ENCODE peak calls at places on chromosomes 4 and X, in nine cellular contexts. Z is lung; C is spleen; Q is heart right ventricle; N is upper lobe of right lung; I is aorta; F is effector memory CD4-positive, alpha-beta T cell; J is heart left ventricle; O is GM23338. P is an unnamed sample.

GRCh38 chr4:44583393-44583792 is 68.0 kb downstream of the YIPF7 start:
- DNase-seq in N (no peak), Q (no peak), J (no peak), C (no peak), Z (no peak), I (no peak), F (no peak), O (peak; percentile 62), P (no peak)

GRCh38 chrX:3262906-3263305 is 83.5 kb downstream of the MXRA5 start:
- DNase-seq in Q (no peak), O (no peak), F (no peak), Z (no peak), J (no peak), I (no peak), C (no peak), N (no peak), P (no peak)

GRCh38 chr4:98794565-98795205 is 134.2 kb downstream of the EIF4E start:
- DNase-seq in C (no peak), Q (no peak), N (no peak), J (no peak), I (no peak), Z (no peak), O (peak; percentile 28), F (no peak), P (no peak)

GRCh38 chrX:46953137-46953527 is 40.9 kb downstream of the JADE3 start:
- DNase-seq in F (no peak), Z (no peak), O (no peak), J (no peak), I (no peak), Q (no peak), C (no peak), N (no peak), P (no peak)

GRCh38 chr4:154506253-154506652 is 14.7 kb upstream of the DCHS2 start:
- DNase-seq in F (no peak), Z (no peak), C (no peak), O (peak; percentile 73), J (no peak), I (no peak), N (no peak), Q (no peak), P (no peak)

GRCh38 chr4:159047478-159048165 is 55.3 kb upstream of the RAPGEF2 start:
- DNase-seq in J (no peak), Z (no peak), O (no peak), I (no peak), N (no peak), Q (no peak), C (no peak), F (no peak), P (no peak)

GRCh38 chr4:170047774-170048354 is 21.7 kb upstream of the MFAP3L start:
- DNase-seq in J (no peak), F (no peak), N (no peak), Z (peak; percentile 51), C (no peak), I (no peak), Q (peak; percentile 52), O (peak; percentile 79), P (no peak)

GRCh38 chr4:123826896-123827295 is 430.3 kb downstream of the SPRY1 start:
- DNase-seq in Z (no peak), N (no peak), C (no peak), I (no peak), Q (peak; percentile 72), F (no peak), O (no peak), J (peak; percentile 71), P (peak; percentile 35)

GRCh38 chr4:89031272-89031671 is 25.7 kb downstream of the FAM13A start:
- DNase-seq in Q (no peak), I (no peak), J (no peak), C (no peak), O (no peak), Z (no peak), F (no peak), N (no peak), P (no peak)

GRCh38 chrX:153922932-153923857 is 2.9 kb downstream of the ARHGAP4 start:
- DNase-seq in N (peak; percentile 85), I (peak; percentile 93), Q (peak; percentile 78), O (peak; percentile 32), Z (peak; percentile 75), C (peak; percentile 86), J (peak; percentile 84), F (no peak), P (peak; percentile 83)

GRCh38 chr4:186762865-186763264 is 39.2 kb upstream of the FAT1 start:
- DNase-seq in C (no peak), Q (no peak), Z (no peak), O (no peak), I (no peak), N (no peak), F (no peak), J (no peak), P (no peak)

GRCh38 chrX:69065451-69065850 is 99.8 kb downstream of the PJA1 start:
- DNase-seq in Z (no peak), F (no peak), O (no peak), C (peak; percentile 42), I (peak; percentile 39), N (no peak), Q (no peak), J (no peak), P (no peak)

GRCh38 chrX:137031039-137031438 is 2.8 kb downstream of the GPR101 start:
- DNase-seq in C (no peak), Q (no peak), Z (no peak), O (no peak), N (no peak), F (no peak), I (no peak), J (no peak), P (no peak)

GRCh38 chr4:39480251-39480650 is 21.4 kb downstream of the LIAS start:
- DNase-seq in O (no peak), C (no peak), J (no peak), I (no peak), Z (no peak), N (no peak), Q (no peak), F (no peak), P (no peak)

DNA sequence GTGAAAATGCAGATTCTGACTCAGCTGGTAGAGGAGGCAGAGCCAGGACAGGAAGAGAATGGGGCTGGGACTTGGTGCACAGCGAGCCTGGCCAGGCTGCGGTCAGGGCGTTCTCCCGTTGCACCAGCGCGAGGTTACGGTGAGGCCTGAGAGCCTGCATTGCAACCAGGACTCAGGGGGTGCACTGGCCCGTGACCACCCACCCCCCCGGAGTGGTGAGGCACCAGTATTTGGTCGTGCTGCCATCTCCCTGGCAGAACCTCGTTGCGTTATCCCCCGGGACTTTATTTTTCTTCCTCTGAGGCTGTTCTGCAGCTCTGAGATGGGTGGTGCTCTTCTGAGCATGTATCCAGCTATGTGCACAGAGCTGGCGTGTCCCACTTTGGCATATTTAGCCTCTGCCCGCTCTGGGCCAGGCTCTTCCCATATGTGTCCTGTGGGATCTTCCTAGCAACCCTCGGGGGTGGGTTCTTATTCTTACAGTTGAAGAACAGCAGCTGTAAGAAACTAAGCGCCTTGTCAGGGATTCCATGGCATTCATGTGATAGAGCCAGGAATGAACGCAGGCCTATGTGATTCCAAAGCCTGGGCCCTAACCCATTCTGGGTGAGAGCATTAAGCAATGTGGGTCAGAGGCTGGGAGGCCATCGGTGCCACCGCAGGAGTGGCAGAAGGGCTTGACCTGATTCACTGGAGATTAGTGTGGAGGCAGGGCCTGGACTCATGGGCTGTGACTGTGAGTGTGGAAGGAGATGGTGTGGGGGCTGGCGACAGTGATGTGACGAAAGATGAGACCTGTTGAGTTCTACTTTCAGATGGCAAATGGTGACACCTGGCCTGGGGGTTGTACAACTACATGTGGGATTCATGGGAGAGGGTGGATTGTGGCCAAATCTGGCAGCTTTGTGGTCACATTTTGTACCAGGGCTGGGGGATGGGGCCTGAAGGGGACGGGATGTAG is 3.1 kb downstream of the TADA2B start:
- DNase-seq in O (no peak), I (peak; percentile 68), C (peak; percentile 80), Q (no peak), F (no peak), Z (no peak), N (no peak), J (peak; percentile 14), P (no peak)
- H3K4me1 ChIP-seq in O (peaks cover 9% of the 10 kb centered on the region), I (no peaks in the 10 kb centered on the region), C (peaks cover 74% of the 10 kb centered on the region), Q (peaks cover 70% of the 10 kb centered on the region), F (peaks cover 44% of the 10 kb centered on the region), Z (peaks cover 16% of the 10 kb centered on the region), N (peaks cover 32% of the 10 kb centered on the region), J (peaks cover 67% of the 10 kb centered on the region), P (peaks cover 61% of the 10 kb centered on the region)

DNA sequence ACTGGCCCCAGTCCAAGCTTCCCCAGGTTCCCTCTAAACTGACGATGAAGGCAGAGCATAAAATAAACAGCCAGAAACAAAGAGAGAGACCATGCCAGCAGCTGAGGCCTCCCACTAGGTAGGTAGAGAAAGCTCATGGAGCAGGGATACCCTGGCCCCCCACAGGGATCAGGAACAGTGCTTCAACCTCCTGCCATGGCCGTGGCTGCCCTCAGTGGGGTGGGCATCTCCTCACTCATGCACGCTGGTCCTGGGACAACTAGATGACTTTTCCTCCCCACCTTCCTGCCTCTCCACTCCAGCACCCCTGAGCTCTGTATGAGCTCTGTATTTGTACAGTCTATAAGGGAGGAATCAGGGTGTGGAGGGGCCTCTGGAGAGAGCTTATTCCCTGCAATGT is 117.7 kb upstream of the PSAPL1 start:
- DNase-seq in Q (no peak), F (no peak), I (peak; percentile 17), C (no peak), O (no peak), J (no peak), Z (no peak), N (no peak), P (no peak)
- H3K27me3 ChIP-seq in Q (peaks cover 4% of the 10 kb centered on the region), F (no peaks in the 10 kb centered on the region), I (no peaks in the 10 kb centered on the region), C (no peaks in the 10 kb centered on the region), O (no peaks in the 10 kb centered on the region), J (no peaks in the 10 kb centered on the region), Z (no peaks in the 10 kb centered on the region), N (no peaks in the 10 kb centered on the region), P (peaks cover 3% of the 10 kb centered on the region)

GRCh38 chr4:184514121-184514988 is 40.0 kb upstream of the IRF2 start:
- DNase-seq in F (no peak), Q (peak; percentile 33), O (no peak), Z (peak; percentile 49), N (peak; percentile 70), I (no peak), C (peak; percentile 83), J (peak; percentile 64), P (peak; percentile 56)
- H3K4me3 ChIP-seq in F (no peak overlapping the region), Q (no peak overlapping the region), O (no peak overlapping the region), Z (no peak overlapping the region), N (no peak overlapping the region), I (no peak overlapping the region), C (peak overlapping the region; percentile 23), J (no peak overlapping the region), P (no peak overlapping the region)

GRCh38 chr4:128267745-128268144 is 19.9 kb downstream of the PGRMC2 start:
- DNase-seq in N (no peak), O (no peak), I (no peak), Q (no peak), C (no peak), F (no peak), Z (no peak), J (no peak), P (no peak)
- H3K4me1 ChIP-seq in N (no peaks in the 10 kb centered on the region), O (no peaks in the 10 kb centered on the region), I (no peaks in the 10 kb centered on the region), Q (no peaks in the 10 kb centered on the region), C (no peaks in the 10 kb centered on the region), F (no peaks in the 10 kb centered on the region), Z (no peaks in the 10 kb centered on the region), J (no peaks in the 10 kb centered on the region), P (no peaks in the 10 kb centered on the region)

P was measured in psoas muscle.